ENCODE peak calls at places on chromosome 7, in six cellular contexts. M is endodermal cell, Z is HepG2, B is Karpas-422, J is IMR-90, G is fibroblast of lung. H is an unnamed sample. For H3K36me3, the result is how much of the 10 kb centered on the place peaks cover.

GRCh38 chr7:55074008-55074499 is 55.2 kb downstream of the EGFR start:
- DNase-seq in M (no peak), Z (peak), B (peak), J (peak), G (peak), H (peak)

GRCh38 chr7:24192053-24192452 is 91.9 kb upstream of the NPY start:
- DNase-seq in M (no peak), Z (no peak), B (no peak), J (peak), G (peak), H (no peak)

GRCh38 chr7:83065714-83066113 is 97.0 kb downstream of the PCLO start:
- DNase-seq in M (no peak), Z (no peak), B (no peak), J (no peak), G (no peak), H (no peak)

GRCh38 chr7:127791790-127792189 is 139.8 kb downstream of the SND1 start:
- DNase-seq in M (no peak), Z (no peak), B (no peak), J (peak), G (peak), H (no peak)

GRCh38 chr7:33793616-33794015 is 111.7 kb upstream of the BMPER start:
- DNase-seq in M (no peak), Z (no peak), B (no peak), J (no peak), G (no peak), H (no peak)

GRCh38 chr7:80876894-80877414 is 41.9 kb downstream of the SEMA3C start:
- DNase-seq in M (peak), Z (no peak), B (no peak), J (peak), G (peak), H (no peak)

GRCh38 chr7:96327429-96327828 is 5.5 kb upstream of the SLC25A13 start:
- DNase-seq in M (no peak), Z (peak), B (no peak), J (no peak), G (no peak), H (no peak)

GRCh38 chr7:151859948-151860685 is 16.8 kb downstream of the PRKAG2 start:
- DNase-seq in M (no peak), Z (no peak), B (no peak), J (no peak), G (no peak), H (peak)

GRCh38 chr7:108193593-108194498 is 63.7 kb upstream of the LAMB4 start:
- DNase-seq in M (no peak), Z (no peak), B (no peak), J (no peak), G (no peak), H (no peak)

GRCh38 chr7:96996111-96996936 is 9.0 kb upstream of the DLX6 start:
- DNase-seq in M (peak), Z (no peak), B (no peak), J (no peak), G (no peak), H (no peak)

GRCh38 chr7:93949468-93949867 is 27.9 kb downstream of the GNG11 start:
- DNase-seq in M (no peak), Z (no peak), B (no peak), J (peak), G (peak), H (no peak)

GRCh38 chr7:152615052-152615741 is 60.7 kb downstream of the XRCC2 start:
- DNase-seq in M (no peak), Z (peak), B (no peak), J (no peak), G (no peak), H (peak)

GRCh38 chr7:88597941-88598425 is 161.5 kb upstream of the ZNF804B start:
- DNase-seq in M (no peak), Z (no peak), B (no peak), J (no peak), G (no peak), H (no peak)

GRCh38 chr7:100465702-100466311 is 1.7 kb upstream of the SPACDR start:
- DNase-seq in M (peak), Z (peak), B (peak), J (peak), G (peak), H (peak)

GRCh38 chr7:115634633-115635032 is 395.9 kb downstream of the TFEC start:
- DNase-seq in M (no peak), Z (peak), B (no peak), J (no peak), G (no peak), H (no peak)

GRCh38 chr7:1899201-1899600 is 229.1 kb downstream of the ELFN1 start:
- DNase-seq in M (no peak), Z (no peak), B (no peak), J (peak), G (peak), H (peak)

GRCh38 chr7:84204655-84205054 is 10.1 kb upstream of the SEMA3A start:
- DNase-seq in M (no peak), Z (no peak), B (no peak), J (peak), G (peak), H (no peak)

GRCh38 chr7:25216837-25217236 is 11.4 kb downstream of the NPVF start:
- DNase-seq in M (no peak), Z (peak), B (peak), J (peak), G (peak), H (no peak)

GRCh38 chr7:42886129-42886528 is 25.7 kb downstream of the C7orf25 start:
- DNase-seq in M (no peak), Z (no peak), B (no peak), J (no peak), G (peak), H (no peak)

GRCh38 chr7:82444220-82445049 is 858 bp upstream of the CACNA2D1 start:
- DNase-seq in M (no peak), Z (no peak), B (no peak), J (no peak), G (no peak), H (peak)

GRCh38 chr7:146414872-146415271 is 298.3 kb downstream of the CNTNAP2 start:
- DNase-seq in M (no peak), Z (no peak), B (no peak), J (no peak), G (no peak), H (no peak)

GRCh38 chr7:151123485-151124204 is 37.4 kb downstream of the AGAP3 start:
- DNase-seq in M (peak), Z (peak), B (peak), J (peak), G (peak), H (peak)

GRCh38 chr7:149818536-149818840 is 19.7 kb upstream of the ZNF862 start:
- DNase-seq in M (no peak), Z (no peak), B (no peak), J (no peak), G (no peak), H (peak)

DNA sequence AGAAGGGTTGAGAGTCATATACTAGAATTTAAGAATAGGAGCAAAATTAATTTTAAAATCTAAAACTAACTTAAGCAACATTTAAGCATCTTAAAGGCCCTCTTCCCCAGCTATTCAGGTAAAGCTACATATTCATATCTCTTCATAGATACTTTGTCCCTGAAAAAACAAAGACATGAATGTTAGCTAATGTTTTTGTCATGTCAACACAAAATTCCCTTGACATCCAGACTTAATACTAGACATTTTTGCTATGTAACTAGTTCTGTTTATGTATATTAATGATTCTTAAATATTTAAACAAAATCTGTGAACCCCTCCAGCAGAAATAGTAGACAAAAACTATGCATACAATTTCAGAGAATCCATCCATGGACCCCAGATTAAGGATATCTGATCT is 43.5 kb downstream of the BAZ1B start:
- DNase-seq in M (no peak), Z (no peak), B (no peak), J (no peak), G (no peak), H (no peak)
- H3K36me3 ChIP-seq in M (half or more), Z (half or more), B (half or more), J (under half), G (under half), H (under half)

GRCh38 chr7:31788891-31789680 is 102.1 kb downstream of the PPP1R17 start:
- DNase-seq in M (no peak), Z (no peak), B (no peak), J (peak), G (peak), H (no peak)
- H3K9ac ChIP-seq in M (no peak), Z (no peak), B (no peak), J (no peak), G (no peak), H (no peak)

GRCh38 chr7:139355320-139355719 is 4.4 kb upstream of the LUC7L2 start:
- DNase-seq in M (no peak), Z (no peak), B (no peak), J (no peak), G (no peak), H (no peak)
- H3K36me3 ChIP-seq in M (under half), Z (under half), B (under half), J (under half), G (under half), H (under half)

GRCh38 chr7:102173669-102174068 is 113.0 kb upstream of the SH2B2 start:
- DNase-seq in M (no peak), Z (no peak), B (no peak), J (no peak), G (no peak), H (no peak)

GRCh38 chr7:102167254-102167653 is 119.4 kb upstream of the SH2B2 start:
- DNase-seq in M (no peak), Z (no peak), B (no peak), J (no peak), G (no peak), H (no peak)

GRCh38 chr7:102175423-102176170 is 111.1 kb upstream of the SH2B2 start:
- DNase-seq in M (no peak), Z (no peak), B (no peak), J (no peak), G (no peak), H (no peak)

GRCh38 chr7:102169651-102170416 is 116.8 kb upstream of the SH2B2 start:
- DNase-seq in M (no peak), Z (no peak), B (no peak), J (peak), G (peak), H (no peak)

GRCh38 chr7:102170417-102170970 is 116.2 kb upstream of the SH2B2 start:
- DNase-seq in M (no peak), Z (no peak), B (no peak), J (no peak), G (peak), H (no peak)
- H3K9ac ChIP-seq in M (no peak), Z (no peak), B (no peak), J (no peak), G (no peak), H (no peak)

H was measured in kidney.